ENCODE peak calls at places on chromosomes 13 and 19, in seven cellular contexts. One of them, this sample, is unnamed.

GRCh38 chr13:79637086-79637763 is 156.3 kb downstream of the NDFIP2 start:
- DNase-seq in HTR-8/SVneo: no peak
- DNase-seq in activated CD4-positive, alpha-beta T cell treated with anti-CD3 and anti-CD28 coated beads, Interleukin-2, amount 50 U/mL, for 1 hour: no peak
- DNase-seq in RWPE2: no peak
- DNase-seq in T47D: no peak
- DNase-seq in NCI-H2081: no peak
- DNase-seq in activated naive CD8-positive, alpha-beta T cell treated with anti-CD3 and anti-CD28 coated beads for 36 hours: no peak
- DNase-seq in this sample: no peak

GRCh38 chr13:96475103-96475502 is 385.2 kb downstream of the HS6ST3 start:
- DNase-seq in HTR-8/SVneo: no peak
- DNase-seq in activated CD4-positive, alpha-beta T cell treated with anti-CD3 and anti-CD28 coated beads, Interleukin-2, amount 50 U/mL, for 1 hour: no peak
- DNase-seq in RWPE2: no peak
- DNase-seq in T47D: no peak
- DNase-seq in NCI-H2081: no peak
- DNase-seq in activated naive CD8-positive, alpha-beta T cell treated with anti-CD3 and anti-CD28 coated beads for 36 hours: no peak
- DNase-seq in this sample: no peak

GRCh38 chr19:10142701-10143375 is 23.1 kb upstream of the EIF3G start:
- DNase-seq in HTR-8/SVneo: no peak
- DNase-seq in activated CD4-positive, alpha-beta T cell treated with anti-CD3 and anti-CD28 coated beads, Interleukin-2, amount 50 U/mL, for 1 hour: peak; percentile 48
- DNase-seq in RWPE2: no peak
- DNase-seq in T47D: no peak
- DNase-seq in NCI-H2081: no peak
- DNase-seq in activated naive CD8-positive, alpha-beta T cell treated with anti-CD3 and anti-CD28 coated beads for 36 hours: peak; percentile 21
- DNase-seq in this sample: peak; percentile 11

GRCh38 chr13:98105929-98106336 is 37.0 kb upstream of the FARP1 start:
- DNase-seq in HTR-8/SVneo: no peak
- DNase-seq in activated CD4-positive, alpha-beta T cell treated with anti-CD3 and anti-CD28 coated beads, Interleukin-2, amount 50 U/mL, for 1 hour: no peak
- DNase-seq in RWPE2: no peak
- DNase-seq in T47D: peak; percentile 84
- DNase-seq in NCI-H2081: no peak
- DNase-seq in activated naive CD8-positive, alpha-beta T cell treated with anti-CD3 and anti-CD28 coated beads for 36 hours: no peak
- DNase-seq in this sample: no peak

GRCh38 chr13:109779876-109780516 is 6.4 kb downstream of the IRS2 start:
- DNase-seq in HTR-8/SVneo: no peak
- DNase-seq in activated CD4-positive, alpha-beta T cell treated with anti-CD3 and anti-CD28 coated beads, Interleukin-2, amount 50 U/mL, for 1 hour: no peak
- DNase-seq in RWPE2: no peak
- DNase-seq in T47D: no peak
- DNase-seq in NCI-H2081: no peak
- DNase-seq in activated naive CD8-positive, alpha-beta T cell treated with anti-CD3 and anti-CD28 coated beads for 36 hours: no peak
- DNase-seq in this sample: no peak

GRCh38 chr19:10419200-10419645 is 1.1 kb upstream of the PDE4A start:
- DNase-seq in HTR-8/SVneo: no peak
- DNase-seq in activated CD4-positive, alpha-beta T cell treated with anti-CD3 and anti-CD28 coated beads, Interleukin-2, amount 50 U/mL, for 1 hour: no peak
- DNase-seq in RWPE2: no peak
- DNase-seq in T47D: no peak
- DNase-seq in NCI-H2081: no peak
- DNase-seq in activated naive CD8-positive, alpha-beta T cell treated with anti-CD3 and anti-CD28 coated beads for 36 hours: peak; percentile 72
- DNase-seq in this sample: no peak

GRCh38 chr13:114088234-114088633 is 44.2 kb downstream of the RASA3 start:
- DNase-seq in HTR-8/SVneo: no peak
- DNase-seq in activated CD4-positive, alpha-beta T cell treated with anti-CD3 and anti-CD28 coated beads, Interleukin-2, amount 50 U/mL, for 1 hour: no peak
- DNase-seq in RWPE2: no peak
- DNase-seq in T47D: no peak
- DNase-seq in NCI-H2081: no peak
- DNase-seq in activated naive CD8-positive, alpha-beta T cell treated with anti-CD3 and anti-CD28 coated beads for 36 hours: no peak
- DNase-seq in this sample: no peak

GRCh38 chr19:10180459-10180858 is 14.3 kb downstream of the DNMT1 start:
- DNase-seq in HTR-8/SVneo: no peak
- DNase-seq in activated CD4-positive, alpha-beta T cell treated with anti-CD3 and anti-CD28 coated beads, Interleukin-2, amount 50 U/mL, for 1 hour: no peak
- DNase-seq in RWPE2: no peak
- DNase-seq in T47D: no peak
- DNase-seq in NCI-H2081: no peak
- DNase-seq in activated naive CD8-positive, alpha-beta T cell treated with anti-CD3 and anti-CD28 coated beads for 36 hours: no peak
- DNase-seq in this sample: no peak

GRCh38 chr19:49559928-49560327 is 20.4 kb downstream of the NOSIP start:
- DNase-seq in HTR-8/SVneo: no peak
- DNase-seq in activated CD4-positive, alpha-beta T cell treated with anti-CD3 and anti-CD28 coated beads, Interleukin-2, amount 50 U/mL, for 1 hour: peak; percentile 19
- DNase-seq in RWPE2: no peak
- DNase-seq in T47D: no peak
- DNase-seq in NCI-H2081: no peak
- DNase-seq in activated naive CD8-positive, alpha-beta T cell treated with anti-CD3 and anti-CD28 coated beads for 36 hours: peak; percentile 43
- DNase-seq in this sample: no peak

GRCh38 chr13:49421391-49421790 is 22.5 kb downstream of the CAB39L start:
- DNase-seq in HTR-8/SVneo: no peak
- DNase-seq in activated CD4-positive, alpha-beta T cell treated with anti-CD3 and anti-CD28 coated beads, Interleukin-2, amount 50 U/mL, for 1 hour: peak; percentile 7
- DNase-seq in RWPE2: no peak
- DNase-seq in T47D: peak; percentile 38
- DNase-seq in NCI-H2081: no peak
- DNase-seq in activated naive CD8-positive, alpha-beta T cell treated with anti-CD3 and anti-CD28 coated beads for 36 hours: peak; percentile 9
- DNase-seq in this sample: peak; percentile 5

GRCh38 chr13:29733069-29733700 is 117.2 kb downstream of the UBL3 start:
- DNase-seq in HTR-8/SVneo: no peak
- DNase-seq in activated CD4-positive, alpha-beta T cell treated with anti-CD3 and anti-CD28 coated beads, Interleukin-2, amount 50 U/mL, for 1 hour: no peak
- DNase-seq in RWPE2: no peak
- DNase-seq in T47D: no peak
- DNase-seq in NCI-H2081: no peak
- DNase-seq in activated naive CD8-positive, alpha-beta T cell treated with anti-CD3 and anti-CD28 coated beads for 36 hours: peak; percentile 4
- DNase-seq in this sample: no peak

GRCh38 chr13:50676602-50677001 is 166.9 kb downstream of the DLEU7 start:
- DNase-seq in HTR-8/SVneo: no peak
- DNase-seq in activated CD4-positive, alpha-beta T cell treated with anti-CD3 and anti-CD28 coated beads, Interleukin-2, amount 50 U/mL, for 1 hour: no peak
- DNase-seq in RWPE2: no peak
- DNase-seq in T47D: peak; percentile 0
- DNase-seq in NCI-H2081: no peak
- DNase-seq in activated naive CD8-positive, alpha-beta T cell treated with anti-CD3 and anti-CD28 coated beads for 36 hours: no peak
- DNase-seq in this sample: no peak

GRCh38 chr13:112140366-112140765 is 73.4 kb downstream of the SOX1 start:
- DNase-seq in HTR-8/SVneo: no peak
- DNase-seq in activated CD4-positive, alpha-beta T cell treated with anti-CD3 and anti-CD28 coated beads, Interleukin-2, amount 50 U/mL, for 1 hour: no peak
- DNase-seq in RWPE2: no peak
- DNase-seq in T47D: no peak
- DNase-seq in NCI-H2081: no peak
- DNase-seq in activated naive CD8-positive, alpha-beta T cell treated with anti-CD3 and anti-CD28 coated beads for 36 hours: no peak
- DNase-seq in this sample: no peak

GRCh38 chr19:14563989-14564650 is 7.7 kb downstream of the NDUFB7 start:
- DNase-seq in HTR-8/SVneo: no peak
- DNase-seq in activated CD4-positive, alpha-beta T cell treated with anti-CD3 and anti-CD28 coated beads, Interleukin-2, amount 50 U/mL, for 1 hour: peak; percentile 42
- DNase-seq in RWPE2: peak; percentile 94
- DNase-seq in T47D: peak; percentile 90
- DNase-seq in NCI-H2081: no peak
- DNase-seq in activated naive CD8-positive, alpha-beta T cell treated with anti-CD3 and anti-CD28 coated beads for 36 hours: peak; percentile 70
- DNase-seq in this sample: peak; percentile 19

GRCh38 chr19:11483176-11484111 is 2.6 kb upstream of the ELAVL3 start:
- DNase-seq in HTR-8/SVneo: no peak
- DNase-seq in activated CD4-positive, alpha-beta T cell treated with anti-CD3 and anti-CD28 coated beads, Interleukin-2, amount 50 U/mL, for 1 hour: no peak
- DNase-seq in RWPE2: no peak
- DNase-seq in T47D: no peak
- DNase-seq in NCI-H2081: no peak
- DNase-seq in activated naive CD8-positive, alpha-beta T cell treated with anti-CD3 and anti-CD28 coated beads for 36 hours: no peak
- DNase-seq in this sample: no peak

GRCh38 chr13:35840991-35841604 is 290.1 kb downstream of the DCLK1 start:
- DNase-seq in HTR-8/SVneo: no peak
- DNase-seq in activated CD4-positive, alpha-beta T cell treated with anti-CD3 and anti-CD28 coated beads, Interleukin-2, amount 50 U/mL, for 1 hour: no peak
- DNase-seq in RWPE2: no peak
- DNase-seq in T47D: no peak
- DNase-seq in NCI-H2081: no peak
- DNase-seq in activated naive CD8-positive, alpha-beta T cell treated with anti-CD3 and anti-CD28 coated beads for 36 hours: no peak
- DNase-seq in this sample: no peak

GRCh38 chr19:48308695-48309586 is 16.4 kb upstream of the EMP3 start:
- DNase-seq in HTR-8/SVneo: no peak
- DNase-seq in activated CD4-positive, alpha-beta T cell treated with anti-CD3 and anti-CD28 coated beads, Interleukin-2, amount 50 U/mL, for 1 hour: no peak
- DNase-seq in RWPE2: peak; percentile 61
- DNase-seq in T47D: no peak
- DNase-seq in NCI-H2081: no peak
- DNase-seq in activated naive CD8-positive, alpha-beta T cell treated with anti-CD3 and anti-CD28 coated beads for 36 hours: no peak
- DNase-seq in this sample: no peak

GRCh38 chr13:112958127-112958989 is 10.7 kb upstream of the MCF2L start:
- DNase-seq in HTR-8/SVneo: no peak
- DNase-seq in activated CD4-positive, alpha-beta T cell treated with anti-CD3 and anti-CD28 coated beads, Interleukin-2, amount 50 U/mL, for 1 hour: no peak
- DNase-seq in RWPE2: peak; percentile 28
- DNase-seq in T47D: no peak
- DNase-seq in NCI-H2081: no peak
- DNase-seq in activated naive CD8-positive, alpha-beta T cell treated with anti-CD3 and anti-CD28 coated beads for 36 hours: no peak
- DNase-seq in this sample: no peak

GRCh38 chr19:6718741-6719539 is 1.5 kb downstream of the C3 start:
- DNase-seq in HTR-8/SVneo: no peak
- DNase-seq in activated CD4-positive, alpha-beta T cell treated with anti-CD3 and anti-CD28 coated beads, Interleukin-2, amount 50 U/mL, for 1 hour: no peak
- DNase-seq in RWPE2: no peak
- DNase-seq in T47D: peak; percentile 97
- DNase-seq in NCI-H2081: no peak
- DNase-seq in activated naive CD8-positive, alpha-beta T cell treated with anti-CD3 and anti-CD28 coated beads for 36 hours: no peak
- DNase-seq in this sample: peak; percentile 17

GRCh38 chr13:83272076-83272475 is 610.2 kb downstream of the SLITRK1 start:
- DNase-seq in HTR-8/SVneo: no peak
- DNase-seq in activated CD4-positive, alpha-beta T cell treated with anti-CD3 and anti-CD28 coated beads, Interleukin-2, amount 50 U/mL, for 1 hour: no peak
- DNase-seq in RWPE2: no peak
- DNase-seq in T47D: no peak
- DNase-seq in NCI-H2081: no peak
- DNase-seq in activated naive CD8-positive, alpha-beta T cell treated with anti-CD3 and anti-CD28 coated beads for 36 hours: no peak
- DNase-seq in this sample: no peak